ENCODE peak calls at places on chromosomes 6 and 20, in five cellular contexts. Q, F, W, G and R are unnamed samples.

GRCh38 chr6:107489636-107490567 is at the start of gene SOBP:
- DNase-seq in Q (peak), F (peak), W (peak), G (no peak), R (peak)

GRCh38 chr20:18443841-18444240 is 23.0 kb downstream of the DZANK1 start:
- DNase-seq in Q (peak), F (peak), W (peak), G (no peak), R (peak)

GRCh38 chr6:36556281-36556680 is 9.0 kb upstream of the STK38 start:
- DNase-seq in Q (no peak), F (no peak), W (no peak), G (no peak), R (no peak)

GRCh38 chr20:62570403-62570802 is 71.9 kb upstream of the SLCO4A1 start:
- DNase-seq in Q (no peak), F (no peak), W (no peak), G (no peak), R (no peak)

GRCh38 chr6:161152904-161153662 is 120.8 kb downstream of the AGPAT4 start:
- DNase-seq in Q (no peak), F (peak), W (peak), G (no peak), R (no peak)

GRCh38 chr20:19661717-19662637 is 96.1 kb upstream of the RIN2 start:
- DNase-seq in Q (peak), F (peak), W (peak), G (no peak), R (peak)

GRCh38 chr6:137852811-137853210 is 14.2 kb upstream of the TNFAIP3 start:
- DNase-seq in Q (no peak), F (no peak), W (no peak), G (no peak), R (no peak)

GRCh38 chr20:45343867-45344721 is 4.1 kb downstream of the SDC4 start:
- DNase-seq in Q (peak), F (peak), W (peak), G (no peak), R (peak)

GRCh38 chr6:67639161-67639560 is 995.9 kb upstream of the ADGRB3 start:
- DNase-seq in Q (peak), F (peak), W (no peak), G (no peak), R (peak)

GRCh38 chr20:53495357-53495756 is 98.3 kb downstream of the ZNF217 start:
- DNase-seq in Q (peak), F (no peak), W (peak), G (no peak), R (no peak)

GRCh38 chr20:47043076-47043475 is 148.4 kb downstream of the EYA2 start:
- DNase-seq in Q (peak), F (peak), W (no peak), G (no peak), R (peak)

GRCh38 chr6:44561832-44562496 is 174.5 kb downstream of the CDC5L start:
- DNase-seq in Q (no peak), F (no peak), W (no peak), G (no peak), R (no peak)

GRCh38 chr20:4352348-4352747 is 337.0 kb upstream of the RNF24 start:
- DNase-seq in Q (no peak), F (no peak), W (no peak), G (no peak), R (no peak)

GRCh38 chr20:58397429-58397828 is 8.4 kb downstream of the VAPB start:
- DNase-seq in Q (no peak), F (no peak), W (no peak), G (no peak), R (no peak)

GRCh38 chr6:62640749-62641148 is 354.7 kb upstream of the KHDRBS2 start:
- DNase-seq in Q (no peak), F (no peak), W (no peak), G (no peak), R (no peak)

GRCh38 chr6:141726158-141726557 is 406.6 kb upstream of the GJE1 start:
- DNase-seq in Q (peak), F (peak), W (no peak), G (no peak), R (no peak)

GRCh38 chr20:14580426-14581074 is 243.1 kb upstream of the FLRT3 start:
- DNase-seq in Q (no peak), F (no peak), W (no peak), G (no peak), R (no peak)